ENCODE peak calls at places on chromosomes 4 and X, in seven cellular contexts. K is hepatocyte, P is GM23248, G is GM23338, T is PC-3, V is OCI-LY7, N is SK-N-SH. O is an unnamed sample.

GRCh38 chr4:85431156-85431555 is 43.8 kb upstream of the ARHGAP24 start:
- DNase-seq in K (no peak), P (no peak), G (no peak), T (peak; percentile 34), V (no peak), N (no peak), O (no peak)

GRCh38 chrX:129738466-129739308 is at the start of gene XPNPEP2:
- DNase-seq in K (peak; percentile 66), P (peak; percentile 51), G (peak; percentile 22), T (no peak), V (no peak), N (peak; percentile 79), O (peak; percentile 44)

GRCh38 chr4:73231518-73232487 is 26.8 kb downstream of the ANKRD17 start:
- DNase-seq in K (no peak), P (no peak), G (no peak), T (no peak), V (no peak), N (no peak), O (no peak)

GRCh38 chrX:67544871-67545771 is 1.3 kb downstream of the AR start:
- DNase-seq in K (peak; percentile 44), P (peak; percentile 63), G (peak; percentile 30), T (no peak), V (no peak), N (peak; percentile 15), O (peak; percentile 48)

GRCh38 chrX:140664939-140665338 is 44.6 kb upstream of the LINC00632 start:
- DNase-seq in K (peak; percentile 13), P (peak; percentile 48), G (peak; percentile 24), T (peak; percentile 35), V (peak; percentile 5), N (peak; percentile 7), O (no peak)

GRCh38 chrX:9166566-9166909 is 132.6 kb upstream of the FAM9B start:
- DNase-seq in K (no peak), P (no peak), G (no peak), T (no peak), V (no peak), N (no peak), O (no peak)

GRCh38 chr4:183154701-183155391 is 55.8 kb downstream of the WWC2 start:
- DNase-seq in K (peak; percentile 65), P (no peak), G (peak; percentile 52), T (no peak), V (no peak), N (no peak), O (peak; percentile 59)

GRCh38 chr4:63370997-63371396 is 1038.3 kb downstream of the TECRL start:
- DNase-seq in K (no peak), P (no peak), G (peak; percentile 30), T (no peak), V (no peak), N (no peak), O (no peak)

DNA sequence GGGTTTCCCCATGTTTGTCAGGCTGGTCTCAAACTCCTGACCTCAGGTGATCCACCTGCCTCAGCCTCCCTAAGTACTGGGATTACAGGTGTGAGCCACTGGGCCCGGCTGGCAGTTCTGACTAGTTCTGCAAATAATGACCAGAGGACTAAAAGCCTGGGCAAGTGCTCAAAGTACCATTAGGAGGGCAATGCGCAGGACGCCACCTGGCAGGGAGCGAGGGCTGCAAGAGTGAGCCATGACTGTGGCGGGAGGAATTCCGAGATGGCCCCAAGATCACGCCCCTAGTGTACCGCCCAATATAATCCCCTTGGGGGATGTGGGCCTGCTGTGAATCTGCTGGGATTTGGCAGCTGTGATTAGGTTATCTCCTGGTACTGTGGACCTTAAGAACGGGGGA is 26.2 kb upstream of the GPR78 start:
- DNase-seq in K (no peak), P (no peak), G (no peak), T (no peak), V (no peak), N (no peak), O (peak; percentile 45)
- TF ChIP-seq EZH2phosphoT487 in K (no peak), P (no peak), G (no peak), T (no peak), V (no peak), N (no peak), O (no peak)

DNA sequence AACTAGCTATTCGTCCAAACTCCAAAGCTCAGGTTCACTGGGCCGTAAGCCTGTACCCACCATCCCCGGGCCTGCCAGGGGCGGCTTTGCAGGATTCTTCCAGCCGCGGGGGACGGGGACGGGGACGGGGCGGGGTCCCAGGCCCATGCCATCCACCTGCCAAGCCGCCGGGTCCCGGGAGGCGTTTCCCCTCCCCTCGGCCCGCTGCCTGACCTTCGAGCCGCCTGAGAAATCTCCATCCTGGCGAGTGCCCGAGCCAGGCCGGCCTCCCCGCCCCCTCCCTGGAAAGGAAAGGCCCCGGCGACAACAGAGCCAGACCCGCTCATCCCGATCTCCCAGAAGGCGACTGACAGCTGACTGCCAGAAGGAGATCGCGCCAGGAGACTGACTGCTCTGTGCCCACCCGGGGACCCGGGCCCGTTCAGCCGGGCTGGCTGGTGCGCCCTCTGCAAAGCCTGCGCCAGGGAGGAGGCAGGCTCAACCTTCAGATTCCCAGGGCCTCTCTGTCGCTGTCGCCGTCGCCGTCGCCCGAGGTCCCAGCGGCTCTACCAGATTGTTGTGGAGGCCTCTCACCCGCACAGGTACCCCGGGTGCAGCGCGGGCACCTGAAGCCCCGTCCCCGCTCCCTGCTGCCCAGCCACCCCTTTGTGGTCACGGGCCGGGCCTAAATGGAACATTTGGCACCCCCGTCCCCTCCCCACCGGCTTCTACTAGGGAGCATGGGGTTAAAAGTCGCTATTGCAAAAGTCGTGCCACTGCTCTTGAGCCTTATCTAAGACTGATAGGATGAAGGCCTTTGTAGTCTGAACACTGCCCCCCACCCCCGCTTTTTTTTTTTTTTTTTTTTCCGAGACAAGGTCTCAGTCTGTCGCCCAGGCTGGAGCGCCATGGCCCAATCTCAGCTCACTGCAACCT is at the start of gene RGN:
- DNase-seq in K (peak; percentile 32), P (peak; percentile 39), G (peak; percentile 43), T (no peak), V (no peak), N (peak; percentile 18), O (peak; percentile 11)
- H2AFZ ChIP-seq in K (no peak within 1 kb of the TSS), P (peak within 1 kb of the TSS; percentile 85), G (peak within 1 kb of the TSS; percentile 74), T (no peak within 1 kb of the TSS), V (no peak within 1 kb of the TSS), N (no peak within 1 kb of the TSS), O (peak within 1 kb of the TSS; percentile 5)

GRCh38 chr4:77877167-77877566 is 14.5 kb downstream of the MRPL1 start:
- DNase-seq in K (no peak), P (no peak), G (peak; percentile 27), T (no peak), V (no peak), N (no peak), O (no peak)
- H3K36me3 ChIP-seq in K (no peaks in the 10 kb centered on the region), P (peaks cover 8% of the 10 kb centered on the region), G (peaks cover 3% of the 10 kb centered on the region), T (peaks cover 3% of the 10 kb centered on the region), V (peaks cover 94% of the 10 kb centered on the region), N (peaks cover 18% of the 10 kb centered on the region), O (no peaks in the 10 kb centered on the region)

DNA sequence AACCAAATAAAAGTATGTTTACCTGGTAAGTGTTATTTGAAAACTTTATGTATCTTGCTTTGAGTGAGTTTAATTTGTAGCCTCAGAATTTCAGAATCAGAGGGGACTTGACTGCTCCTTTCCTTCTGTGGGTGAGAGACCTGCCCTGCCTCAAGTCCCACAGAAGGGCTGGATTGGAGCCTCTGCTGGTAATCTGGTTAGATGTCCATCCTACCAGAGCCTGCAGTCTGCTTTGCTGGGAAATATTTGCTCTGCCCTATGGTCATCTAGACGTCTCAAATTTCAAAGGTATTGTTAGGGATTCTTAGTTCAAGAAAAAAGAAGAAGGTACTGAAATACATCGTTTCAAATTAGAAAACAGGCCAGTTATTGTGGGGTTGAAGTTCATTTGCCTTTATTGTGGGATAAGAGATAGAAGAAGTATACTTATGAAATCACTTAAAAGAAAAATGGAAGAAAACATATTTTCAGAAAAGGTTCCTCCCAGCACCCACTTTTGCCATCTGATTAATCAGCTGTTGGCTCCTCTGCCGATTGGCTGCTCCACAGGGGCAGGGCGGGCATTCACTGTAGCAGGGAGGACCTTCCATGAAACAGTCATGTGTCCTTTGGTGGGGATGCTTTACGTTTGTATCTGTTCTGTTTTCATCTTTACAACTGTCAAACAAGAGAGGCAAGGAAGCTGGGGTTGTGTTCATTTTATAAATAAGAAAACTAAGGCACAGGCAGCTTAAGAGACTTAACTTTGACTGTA is 73.3 kb upstream of the TLR2 start:
- DNase-seq in K (no peak), P (no peak), G (peak; percentile 30), T (no peak), V (no peak), N (no peak), O (no peak)
- TF ChIP-seq EZH2phosphoT487 in K (no peak), P (no peak), G (no peak), T (no peak), V (no peak), N (no peak), O (no peak)

DNA sequence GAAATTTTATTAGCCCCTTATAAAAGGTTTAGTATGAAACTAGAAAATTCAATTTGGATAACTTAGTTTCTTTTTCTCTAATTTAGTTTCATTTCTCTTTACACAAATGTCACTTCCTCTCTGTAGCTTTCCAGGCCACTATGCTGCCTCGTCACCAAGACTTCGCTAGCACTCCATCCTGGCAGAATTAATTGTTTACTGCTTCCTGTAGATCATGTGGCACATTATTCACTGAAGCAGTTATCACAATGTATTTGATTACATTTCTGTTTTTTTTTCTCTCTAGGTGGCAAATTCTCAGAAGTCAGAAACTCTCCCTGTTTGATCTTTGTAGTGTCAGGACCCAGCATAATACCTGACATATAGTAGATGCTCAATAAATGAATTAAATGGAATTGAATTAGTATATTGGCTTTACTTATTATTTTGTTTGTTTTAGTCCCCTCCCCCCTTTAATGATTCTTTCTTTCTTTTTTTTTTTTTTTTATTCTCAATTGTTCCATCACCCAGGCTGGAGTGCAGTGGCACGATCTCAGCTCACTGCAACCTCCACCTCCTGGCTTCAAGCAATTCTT is 9.3 kb upstream of the SAT1 start:
- DNase-seq in K (no peak), P (no peak), G (no peak), T (no peak), V (peak; percentile 71), N (no peak), O (no peak)
- H2AFZ ChIP-seq in K (no peak overlapping the region), P (no peak overlapping the region), G (no peak overlapping the region), T (no peak overlapping the region), V (peak overlapping the region; percentile 74), N (no peak overlapping the region), O (no peak overlapping the region)

GRCh38 chr4:8451440-8452182 is 11.0 kb downstream of the TRMT44 start:
- DNase-seq in K (peak; percentile 38), P (no peak), G (no peak), T (no peak), V (no peak), N (no peak), O (no peak)

GRCh38 chr4:8457646-8458045 is 17.1 kb downstream of the TRMT44 start:
- DNase-seq in K (no peak), P (no peak), G (no peak), T (no peak), V (no peak), N (no peak), O (no peak)

GRCh38 chr4:8453957-8454356 is 13.4 kb downstream of the TRMT44 start:
- DNase-seq in K (no peak), P (no peak), G (no peak), T (no peak), V (no peak), N (no peak), O (no peak)
- H3K36me3 ChIP-seq in K (no peaks in the 10 kb centered on the region), P (peaks cover 32% of the 10 kb centered on the region), G (peaks cover 15% of the 10 kb centered on the region), T (no peaks in the 10 kb centered on the region), V (peaks cover 88% of the 10 kb centered on the region), N (peaks cover 69% of the 10 kb centered on the region), O (no peaks in the 10 kb centered on the region)